ENCODE peak calls at places on chromosomes 12 and 14, in six cellular contexts. H is progenitor cell of endocrine pancreas; G is Ammon's horn; P is activated T-helper 1 cell treated with anti-CD3 and anti-CD28 coated beads, Interleukin-2, amount 50 U/mL, for 16 hours; F is GM20000; A is NCI-H2029. C is an unnamed sample.

GRCh38 chr12:80702889-80703605 is 4.4 kb upstream of the MYF6 start:
- DNase-seq in H (no peak), G (no peak), P (no peak), F (no peak), A (no peak), C (no peak)

GRCh38 chr12:8145754-8146415 is 10.9 kb upstream of the ZNF705A start:
- DNase-seq in H (no peak), G (peak; percentile 82), P (no peak), F (no peak), A (no peak), C (peak; percentile 59)

GRCh38 chr12:105418232-105418631 is 87.7 kb downstream of the C12orf75 start:
- DNase-seq in H (no peak), G (no peak), P (no peak), F (no peak), A (no peak), C (no peak)

GRCh38 chr12:104790296-104791125 is 167.6 kb downstream of the SLC41A2 start:
- DNase-seq in H (peak; percentile 37), G (peak; percentile 7), P (peak; percentile 13), F (peak; percentile 43), A (no peak), C (no peak)

GRCh38 chr14:69818760-69819191 is 21.7 kb upstream of the SLC10A1 start:
- DNase-seq in H (peak; percentile 62), G (peak; percentile 67), P (peak; percentile 22), F (peak; percentile 70), A (peak; percentile 9), C (peak; percentile 34)

GRCh38 chr12:91108196-91108595 is 3.1 kb downstream of the LUM start:
- DNase-seq in H (no peak), G (no peak), P (no peak), F (no peak), A (no peak), C (no peak)

GRCh38 chr12:127052491-127053232 is 1214.3 kb upstream of the TMEM132C start:
- DNase-seq in H (no peak), G (no peak), P (no peak), F (no peak), A (no peak), C (no peak)

GRCh38 chr12:100290016-100290415 is 23.0 kb downstream of the SCYL2 start:
- DNase-seq in H (no peak), G (no peak), P (no peak), F (no peak), A (no peak), C (no peak)

GRCh38 chr12:56634837-56635538 is 4.9 kb upstream of the BAZ2A start:
- DNase-seq in H (peak; percentile 44), G (peak; percentile 80), P (peak; percentile 46), F (peak; percentile 86), A (peak; percentile 84), C (peak; percentile 49)

GRCh38 chr12:42213954-42214426 is 24.1 kb downstream of the YAF2 start:
- DNase-seq in H (no peak), G (peak; percentile 47), P (no peak), F (no peak), A (peak; percentile 21), C (no peak)

GRCh38 chr14:75554482-75554881 is 23.9 kb upstream of the FLVCR2 start:
- DNase-seq in H (no peak), G (no peak), P (no peak), F (no peak), A (no peak), C (no peak)

GRCh38 chr14:35223927-35224326 is 68.3 kb upstream of the PSMA6 start:
- DNase-seq in H (no peak), G (no peak), P (no peak), F (no peak), A (no peak), C (no peak)

GRCh38 chr14:90500665-90501370 is 104.0 kb downstream of the CALM1 start:
- DNase-seq in H (no peak), G (no peak), P (no peak), F (no peak), A (no peak), C (no peak)

GRCh38 chr12:117890137-117890536 is 78.7 kb downstream of the KSR2 start:
- DNase-seq in H (no peak), G (no peak), P (no peak), F (no peak), A (no peak), C (no peak)

GRCh38 chr12:82326905-82327503 is 31.2 kb downstream of the CCDC59 start:
- DNase-seq in H (no peak), G (peak; percentile 42), P (no peak), F (no peak), A (no peak), C (peak; percentile 64)

GRCh38 chr12:114673169-114673833 is 10.7 kb downstream of the TBX3 start:
- DNase-seq in H (no peak), G (no peak), P (no peak), F (no peak), A (no peak), C (no peak)

GRCh38 chr14:21055473-21056117 is 2.0 kb upstream of the RNASE8 start:
- DNase-seq in H (no peak), G (no peak), P (no peak), F (no peak), A (no peak), C (no peak)

GRCh38 chr14:34067587-34067986 is 116.7 kb upstream of the EGLN3 start:
- DNase-seq in H (no peak), G (no peak), P (no peak), F (no peak), A (no peak), C (no peak)

GRCh38 chr12:116196752-116197718 is 80.5 kb downstream of the MED13L start:
- DNase-seq in H (no peak), G (no peak), P (no peak), F (no peak), A (no peak), C (no peak)

GRCh38 chr12:9721394-9722092 is 11.4 kb downstream of the CLECL1 start:
- DNase-seq in H (no peak), G (peak; percentile 29), P (no peak), F (peak; percentile 30), A (no peak), C (no peak)

GRCh38 chr14:103550451-103551337 is 11.8 kb downstream of the BAG5 start:
- DNase-seq in H (no peak), G (no peak), P (no peak), F (no peak), A (no peak), C (no peak)

GRCh38 chr12:40232602-40233001 is 7.8 kb downstream of the LRRK2 start:
- DNase-seq in H (no peak), G (no peak), P (no peak), F (no peak), A (no peak), C (no peak)

GRCh38 chr12:7479784-7480183 is 23.8 kb downstream of the CD163 start:
- DNase-seq in H (no peak), G (no peak), P (no peak), F (no peak), A (no peak), C (no peak)

GRCh38 chr14:101721111-101721510 is 40.4 kb upstream of the PPP2R5C start:
- DNase-seq in H (no peak), G (no peak), P (no peak), F (no peak), A (no peak), C (no peak)

GRCh38 chr12:93113317-93114006 is 184.4 kb upstream of the EEA1 start:
- DNase-seq in H (no peak), G (no peak), P (no peak), F (no peak), A (no peak), C (no peak)

GRCh38 chr12:124577986-124578385 is 10.6 kb upstream of the NCOR2 start:
- DNase-seq in H (no peak), G (no peak), P (no peak), F (no peak), A (no peak), C (no peak)

GRCh38 chr12:123516221-123516780 is 17.2 kb downstream of the RILPL1 start:
- DNase-seq in H (no peak), G (no peak), P (no peak), F (no peak), A (no peak), C (no peak)

GRCh38 chr12:45402288-45402687 is 186.4 kb downstream of the ANO6 start:
- DNase-seq in H (no peak), G (no peak), P (no peak), F (no peak), A (no peak), C (no peak)

GRCh38 chr12:89575405-89575804 is 49.6 kb upstream of the POC1B start:
- DNase-seq in H (no peak), G (no peak), P (no peak), F (no peak), A (no peak), C (no peak)

GRCh38 chr12:122866950-122867607 is 28.8 kb downstream of the VPS37B start:
- DNase-seq in H (no peak), G (no peak), P (no peak), F (peak; percentile 22), A (no peak), C (no peak)

GRCh38 chr14:104865069-104865630 is at the start of gene CEP170B:
- DNase-seq in H (peak; percentile 41), G (no peak), P (peak; percentile 25), F (peak; percentile 93), A (no peak), C (no peak)

GRCh38 chr12:124456652-124457152 is 110.7 kb downstream of the NCOR2 start:
- DNase-seq in H (no peak), G (no peak), P (peak; percentile 15), F (peak; percentile 82), A (no peak), C (no peak)

GRCh38 chr12:56957229-56958052 is at the start of gene RDH16:
- DNase-seq in H (no peak), G (no peak), P (no peak), F (peak; percentile 2), A (no peak), C (no peak)

GRCh38 chr14:87944987-87945604 is 47.9 kb downstream of the GALC start:
- DNase-seq in H (no peak), G (peak; percentile 73), P (no peak), F (peak; percentile 8), A (no peak), C (peak; percentile 61)

GRCh38 chr12:12585115-12585862 is 22.6 kb upstream of the DUSP16 start:
- DNase-seq in H (no peak), G (no peak), P (no peak), F (no peak), A (no peak), C (no peak)